ENCODE peak calls at places on chromosomes 7 and 10, in five cellular contexts. One of them, this sample, is unnamed.

GRCh38 chr7:99953649-99954048 is 22.2 kb downstream of the AZGP1 start:
- DNase-seq in AG04450: no peak
- DNase-seq in lower lobe of right lung: peak; percentile 87
- DNase-seq in mesendoderm: no peak
- DNase-seq in fibroblast of lung: peak; percentile 40
- DNase-seq in this sample: peak; percentile 75

GRCh38 chr7:52685351-52685750 is 350.1 kb upstream of the POM121L12 start:
- DNase-seq in AG04450: no peak
- DNase-seq in lower lobe of right lung: no peak
- DNase-seq in mesendoderm: no peak
- DNase-seq in fibroblast of lung: no peak
- DNase-seq in this sample: no peak

GRCh38 chr10:62652114-62652513 is 152.4 kb upstream of the ADO start:
- DNase-seq in AG04450: no peak
- DNase-seq in lower lobe of right lung: no peak
- DNase-seq in mesendoderm: no peak
- DNase-seq in fibroblast of lung: no peak
- DNase-seq in this sample: no peak

GRCh38 chr10:70664702-70665195 is 7.6 kb upstream of the ADAMTS14 start:
- DNase-seq in AG04450: peak; percentile 96
- DNase-seq in lower lobe of right lung: no peak
- DNase-seq in mesendoderm: peak; percentile 42
- DNase-seq in fibroblast of lung: peak; percentile 96
- DNase-seq in this sample: no peak

GRCh38 chr10:129929343-129930297 is 34.5 kb downstream of the EBF3 start:
- DNase-seq in AG04450: no peak
- DNase-seq in lower lobe of right lung: no peak
- DNase-seq in mesendoderm: peak; percentile 39
- DNase-seq in fibroblast of lung: no peak
- DNase-seq in this sample: no peak

GRCh38 chr10:18713077-18713476 is 53.8 kb downstream of the ARL5B start:
- DNase-seq in AG04450: peak; percentile 60
- DNase-seq in lower lobe of right lung: no peak
- DNase-seq in mesendoderm: peak; percentile 10
- DNase-seq in fibroblast of lung: peak; percentile 91
- DNase-seq in this sample: no peak

GRCh38 chr10:100744980-100745881 is at the start of gene PAX2:
- DNase-seq in AG04450: no peak
- DNase-seq in lower lobe of right lung: no peak
- DNase-seq in mesendoderm: peak; percentile 96
- DNase-seq in fibroblast of lung: no peak
- DNase-seq in this sample: no peak

GRCh38 chr10:114301177-114301576 is 62.1 kb downstream of the VWA2 start:
- DNase-seq in AG04450: no peak
- DNase-seq in lower lobe of right lung: no peak
- DNase-seq in mesendoderm: peak; percentile 12
- DNase-seq in fibroblast of lung: no peak
- DNase-seq in this sample: no peak

DNA sequence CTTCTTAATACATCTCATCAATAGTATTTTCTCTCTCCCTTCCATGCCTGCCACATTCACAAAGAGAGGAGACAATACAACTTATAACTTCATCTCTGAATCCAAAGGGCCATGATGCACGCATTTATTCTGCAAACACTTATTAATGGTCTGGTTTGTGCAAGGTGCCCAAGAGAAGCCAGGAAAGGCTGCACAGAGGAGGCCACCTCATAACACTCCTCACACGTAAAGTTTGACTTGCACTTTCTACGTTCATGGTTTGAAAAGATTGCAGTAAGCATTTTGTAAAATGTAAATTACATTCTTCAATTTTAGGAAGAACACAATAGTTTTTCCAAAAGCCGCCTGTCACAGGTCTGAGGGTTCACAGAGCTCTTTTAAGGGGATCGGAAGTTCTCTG is 1.2 kb upstream of the PALS2 start:
- DNase-seq in AG04450: no peak
- DNase-seq in lower lobe of right lung: no peak
- DNase-seq in mesendoderm: no peak
- DNase-seq in fibroblast of lung: no peak
- DNase-seq in this sample: no peak
- H3K4me3 ChIP-seq in AG04450: no peak overlapping the region
- H3K4me3 ChIP-seq in lower lobe of right lung: peak overlapping the region; percentile 76
- H3K4me3 ChIP-seq in mesendoderm: no peak overlapping the region
- H3K4me3 ChIP-seq in fibroblast of lung: peak overlapping the region; percentile 85
- H3K4me3 ChIP-seq in this sample: peak overlapping the region; percentile 69

GRCh38 chr10:119815671-119816070 is 57.0 kb downstream of the MCMBP start:
- DNase-seq in AG04450: no peak
- DNase-seq in lower lobe of right lung: no peak
- DNase-seq in mesendoderm: no peak
- DNase-seq in fibroblast of lung: no peak
- DNase-seq in this sample: no peak

GRCh38 chr10:119812684-119813083 is 60.0 kb downstream of the MCMBP start:
- DNase-seq in AG04450: no peak
- DNase-seq in lower lobe of right lung: no peak
- DNase-seq in mesendoderm: no peak
- DNase-seq in fibroblast of lung: no peak
- DNase-seq in this sample: no peak

GRCh38 chr10:119818889-119819270 is 53.8 kb downstream of the MCMBP start:
- DNase-seq in AG04450: no peak
- DNase-seq in lower lobe of right lung: no peak
- DNase-seq in mesendoderm: peak; percentile 84
- DNase-seq in fibroblast of lung: peak; percentile 15
- DNase-seq in this sample: no peak

GRCh38 chr10:119821172-119821571 is 51.5 kb downstream of the MCMBP start:
- DNase-seq in AG04450: no peak
- DNase-seq in lower lobe of right lung: no peak
- DNase-seq in mesendoderm: no peak
- DNase-seq in fibroblast of lung: peak; percentile 8
- DNase-seq in this sample: no peak

DNA sequence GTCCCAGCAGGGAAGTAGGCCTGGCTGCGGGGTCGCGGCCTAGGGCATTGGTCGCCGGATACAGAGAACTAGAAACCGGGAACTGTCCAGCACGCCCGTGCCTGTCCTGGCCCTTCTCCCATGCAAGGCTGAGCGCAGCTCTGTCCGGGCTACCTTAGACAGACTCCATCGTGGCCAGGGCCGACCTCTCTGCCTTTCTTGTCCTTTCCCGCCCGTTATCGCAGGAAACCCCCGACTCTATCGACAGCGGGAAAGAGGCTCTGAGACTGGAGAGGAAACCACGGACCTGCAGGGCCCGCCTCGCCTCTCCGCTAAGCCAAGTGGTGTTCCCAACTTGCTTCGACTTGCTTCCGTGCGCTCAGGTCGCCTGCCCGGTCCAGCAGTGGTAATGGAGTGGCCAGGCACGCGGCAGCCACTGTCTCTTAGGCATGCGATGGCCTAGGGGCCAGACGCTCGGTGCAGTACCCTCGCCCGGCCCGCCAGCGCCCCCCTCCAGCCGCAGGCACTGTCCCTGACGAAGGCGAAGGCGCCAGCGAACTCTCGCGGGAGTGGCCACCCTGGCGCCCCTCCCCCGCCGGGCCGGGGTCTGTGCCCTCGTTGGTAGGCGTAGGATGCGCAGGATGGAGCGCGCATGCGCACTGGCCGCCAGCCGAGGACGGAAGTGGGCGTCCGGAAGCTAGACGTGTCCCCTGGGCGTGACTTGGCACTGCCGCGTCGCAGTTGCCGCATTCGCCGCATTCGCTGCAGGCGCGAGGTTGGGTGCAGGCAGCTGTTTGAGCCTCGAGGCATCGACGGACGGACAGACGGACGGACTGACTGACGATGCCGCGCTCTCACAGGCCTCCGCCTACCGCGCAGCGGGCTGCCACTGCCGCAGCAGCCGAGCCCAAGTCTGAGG is 54.4 kb downstream of the MCMBP start:
- DNase-seq in AG04450: peak; percentile 13
- DNase-seq in lower lobe of right lung: peak; percentile 67
- DNase-seq in mesendoderm: peak; percentile 98
- DNase-seq in fibroblast of lung: peak; percentile 83
- DNase-seq in this sample: no peak
- H3K4me3 ChIP-seq in AG04450: peak overlapping the region; percentile 57
- H3K4me3 ChIP-seq in lower lobe of right lung: peak overlapping the region; percentile 41
- H3K4me3 ChIP-seq in mesendoderm: peak overlapping the region; percentile 51
- H3K4me3 ChIP-seq in fibroblast of lung: peak overlapping the region; percentile 47
- H3K4me3 ChIP-seq in this sample: peak overlapping the region; percentile 23

DNA sequence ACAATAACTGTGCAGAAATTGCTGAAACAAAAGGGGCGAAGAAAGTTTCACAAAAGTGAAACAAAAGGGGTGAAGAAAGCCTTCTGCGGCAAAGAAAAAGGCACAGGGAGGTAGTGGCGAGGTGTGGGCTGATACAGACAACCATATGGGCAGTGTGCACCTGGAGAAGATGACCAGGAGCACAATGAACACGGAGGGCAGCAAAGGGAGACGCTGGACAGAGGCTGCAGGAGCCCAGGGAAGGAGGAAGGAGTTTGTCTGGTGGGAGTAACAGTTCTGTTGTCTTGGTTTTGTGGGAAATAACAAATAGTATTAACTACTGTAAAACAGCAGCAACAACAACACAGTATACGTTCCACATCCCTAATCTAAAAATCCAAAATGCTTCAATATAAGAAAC is 42.4 kb downstream of the ESYT2 start:
- DNase-seq in AG04450: no peak
- DNase-seq in lower lobe of right lung: no peak
- DNase-seq in mesendoderm: no peak
- DNase-seq in fibroblast of lung: no peak
- DNase-seq in this sample: no peak
- H3K4me3 ChIP-seq in AG04450: no peak overlapping the region
- H3K4me3 ChIP-seq in lower lobe of right lung: no peak overlapping the region
- H3K4me3 ChIP-seq in mesendoderm: no peak overlapping the region
- H3K4me3 ChIP-seq in fibroblast of lung: no peak overlapping the region
- H3K4me3 ChIP-seq in this sample: no peak overlapping the region

GRCh38 chr7:16758634-16759602 is 5.4 kb downstream of the TSPAN13 start:
- DNase-seq in AG04450: no peak
- DNase-seq in lower lobe of right lung: no peak
- DNase-seq in mesendoderm: no peak
- DNase-seq in fibroblast of lung: no peak
- DNase-seq in this sample: no peak

GRCh38 chr7:16755397-16755796 is 1.8 kb downstream of the TSPAN13 start:
- DNase-seq in AG04450: no peak
- DNase-seq in lower lobe of right lung: no peak
- DNase-seq in mesendoderm: no peak
- DNase-seq in fibroblast of lung: no peak
- DNase-seq in this sample: no peak

GRCh38 chr7:16753102-16753931 is at the start of gene TSPAN13:
- DNase-seq in AG04450: no peak
- DNase-seq in lower lobe of right lung: peak; percentile 93
- DNase-seq in mesendoderm: peak; percentile 98
- DNase-seq in fibroblast of lung: peak; percentile 27
- DNase-seq in this sample: no peak

GRCh38 chr7:16753932-16754571 is 497 bp downstream of the TSPAN13 start:
- DNase-seq in AG04450: no peak
- DNase-seq in lower lobe of right lung: peak; percentile 62
- DNase-seq in mesendoderm: peak; percentile 73
- DNase-seq in fibroblast of lung: peak; percentile 8
- DNase-seq in this sample: no peak

GRCh38 chr7:16754869-16755317 is 1.3 kb downstream of the TSPAN13 start:
- DNase-seq in AG04450: no peak
- DNase-seq in lower lobe of right lung: no peak
- DNase-seq in mesendoderm: no peak
- DNase-seq in fibroblast of lung: no peak
- DNase-seq in this sample: no peak
- H3K4me3 ChIP-seq in AG04450: peak overlapping the region; percentile 67
- H3K4me3 ChIP-seq in lower lobe of right lung: peak overlapping the region; percentile 75
- H3K4me3 ChIP-seq in mesendoderm: no peak overlapping the region
- H3K4me3 ChIP-seq in fibroblast of lung: peak overlapping the region; percentile 67
- H3K4me3 ChIP-seq in this sample: peak overlapping the region; percentile 63

This sample was measured in right atrium auricular region.